ENCODE peak calls at places on chromosomes 13 and 19, in five cellular contexts. One of them, this sample, is unnamed.

GRCh38 chr13:55155046-55155445 is 1985.7 kb upstream of the PRR20A start:
- DNase-seq in brain microvascular endothelial cell: no peak
- DNase-seq in psoas muscle: no peak
- DNase-seq in BJ: no peak
- DNase-seq in fibroblast of lung: no peak
- DNase-seq in this sample: no peak

GRCh38 chr13:111460548-111461444 is 140.4 kb downstream of the TEX29 start:
- DNase-seq in brain microvascular endothelial cell: peak; percentile 44
- DNase-seq in psoas muscle: no peak
- DNase-seq in BJ: no peak
- DNase-seq in fibroblast of lung: peak; percentile 70
- DNase-seq in this sample: peak; percentile 4

GRCh38 chr19:1806184-1807029 is 5.7 kb downstream of the ATP8B3 start:
- DNase-seq in brain microvascular endothelial cell: no peak
- DNase-seq in psoas muscle: peak; percentile 49
- DNase-seq in BJ: no peak
- DNase-seq in fibroblast of lung: no peak
- DNase-seq in this sample: no peak

GRCh38 chr13:58495668-58496067 is 864.1 kb downstream of the PCDH17 start:
- DNase-seq in brain microvascular endothelial cell: no peak
- DNase-seq in psoas muscle: no peak
- DNase-seq in BJ: no peak
- DNase-seq in fibroblast of lung: no peak
- DNase-seq in this sample: peak; percentile 15

GRCh38 chr13:112150352-112150751 is 83.4 kb downstream of the SOX1 start:
- DNase-seq in brain microvascular endothelial cell: no peak
- DNase-seq in psoas muscle: no peak
- DNase-seq in BJ: no peak
- DNase-seq in fibroblast of lung: no peak
- DNase-seq in this sample: no peak

GRCh38 chr13:84658881-84659661 is 776.8 kb upstream of the SLITRK1 start:
- DNase-seq in brain microvascular endothelial cell: no peak
- DNase-seq in psoas muscle: no peak
- DNase-seq in BJ: no peak
- DNase-seq in fibroblast of lung: peak; percentile 63
- DNase-seq in this sample: peak; percentile 23

GRCh38 chr13:26219726-26220125 is 2.4 kb downstream of the RNF6 start:
- DNase-seq in brain microvascular endothelial cell: no peak
- DNase-seq in psoas muscle: no peak
- DNase-seq in BJ: peak; percentile 11
- DNase-seq in fibroblast of lung: peak; percentile 3
- DNase-seq in this sample: peak; percentile 32

GRCh38 chr19:3056454-3057016 is 5.8 kb downstream of the TLE5 start:
- DNase-seq in brain microvascular endothelial cell: no peak
- DNase-seq in psoas muscle: no peak
- DNase-seq in BJ: no peak
- DNase-seq in fibroblast of lung: no peak
- DNase-seq in this sample: peak; percentile 19

GRCh38 chr19:31252476-31252875 is 96.8 kb downstream of the TSHZ3 start:
- DNase-seq in brain microvascular endothelial cell: no peak
- DNase-seq in psoas muscle: no peak
- DNase-seq in BJ: no peak
- DNase-seq in fibroblast of lung: no peak
- DNase-seq in this sample: no peak

GRCh38 chr13:75299913-75300862 is 181.8 kb downstream of the TBC1D4 start:
- DNase-seq in brain microvascular endothelial cell: peak; percentile 19
- DNase-seq in psoas muscle: no peak
- DNase-seq in BJ: peak; percentile 23
- DNase-seq in fibroblast of lung: peak; percentile 42
- DNase-seq in this sample: no peak

GRCh38 chr19:40804783-40805242 is 5.8 kb downstream of the EGLN2 start:
- DNase-seq in brain microvascular endothelial cell: no peak
- DNase-seq in psoas muscle: no peak
- DNase-seq in BJ: no peak
- DNase-seq in fibroblast of lung: no peak
- DNase-seq in this sample: no peak

GRCh38 chr19:4519521-4520277 is 1.4 kb upstream of the PLIN4 start:
- DNase-seq in brain microvascular endothelial cell: no peak
- DNase-seq in psoas muscle: no peak
- DNase-seq in BJ: no peak
- DNase-seq in fibroblast of lung: no peak
- DNase-seq in this sample: peak; percentile 71

GRCh38 chr13:33637978-33638743 is 179.8 kb upstream of the RFC3 start:
- DNase-seq in brain microvascular endothelial cell: peak; percentile 66
- DNase-seq in psoas muscle: no peak
- DNase-seq in BJ: no peak
- DNase-seq in fibroblast of lung: peak; percentile 43
- DNase-seq in this sample: peak; percentile 88
- H3K4me3 ChIP-seq in brain microvascular endothelial cell: no peak overlapping the region
- H3K4me3 ChIP-seq in psoas muscle: no peak overlapping the region
- H3K4me3 ChIP-seq in BJ: no peak overlapping the region
- H3K4me3 ChIP-seq in fibroblast of lung: no peak overlapping the region
- H3K4me3 ChIP-seq in this sample: no peak overlapping the region

GRCh38 chr19:13353625-13354024 is 152.7 kb downstream of the CACNA1A start:
- DNase-seq in brain microvascular endothelial cell: no peak
- DNase-seq in psoas muscle: no peak
- DNase-seq in BJ: no peak
- DNase-seq in fibroblast of lung: no peak
- DNase-seq in this sample: no peak
- H3K27me3 ChIP-seq in brain microvascular endothelial cell: no peaks in the 10 kb centered on the region
- H3K27me3 ChIP-seq in psoas muscle: peaks cover 1% of the 10 kb centered on the region
- H3K27me3 ChIP-seq in BJ: no peaks in the 10 kb centered on the region
- H3K27me3 ChIP-seq in fibroblast of lung: no peaks in the 10 kb centered on the region
- H3K27me3 ChIP-seq in this sample: no peaks in the 10 kb centered on the region

GRCh38 chr13:36192166-36192565 is 22.2 kb downstream of the SOHLH2 start:
- DNase-seq in brain microvascular endothelial cell: no peak
- DNase-seq in psoas muscle: no peak
- DNase-seq in BJ: no peak
- DNase-seq in fibroblast of lung: no peak
- DNase-seq in this sample: no peak
- TF ChIP-seq CTCF in brain microvascular endothelial cell: peak; percentile 4
- TF ChIP-seq CTCF in psoas muscle: no peak
- TF ChIP-seq CTCF in BJ: no peak
- TF ChIP-seq CTCF in fibroblast of lung: no peak
- TF ChIP-seq CTCF in this sample: no peak

DNA sequence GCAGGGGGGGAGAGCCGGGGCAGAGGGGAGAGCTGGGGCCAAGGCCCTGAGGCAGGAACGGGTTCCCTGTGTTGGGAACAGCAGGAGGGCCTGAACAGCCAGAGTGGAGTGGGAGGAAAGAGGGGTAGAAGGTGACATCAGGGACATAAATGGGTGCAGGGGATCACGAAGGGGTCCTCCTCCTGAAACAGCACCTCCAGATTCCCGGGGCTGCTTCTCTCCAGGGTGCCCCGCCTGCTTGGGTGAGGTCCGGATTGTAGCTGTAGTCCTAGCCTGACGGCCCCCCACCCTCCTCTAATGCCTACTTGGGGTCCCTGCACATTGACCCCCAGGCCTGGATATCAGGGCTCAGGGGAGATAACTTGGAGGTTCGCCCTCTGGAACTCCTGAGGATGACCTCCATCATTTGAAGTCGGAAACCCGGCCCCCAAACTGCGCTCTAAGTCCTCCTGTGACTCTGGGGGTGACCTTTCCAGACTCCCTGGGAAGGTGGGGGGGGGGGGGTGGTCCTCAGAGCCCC is 473 bp upstream of the SCN1B start:
- DNase-seq in brain microvascular endothelial cell: no peak
- DNase-seq in psoas muscle: no peak
- DNase-seq in BJ: no peak
- DNase-seq in fibroblast of lung: no peak
- DNase-seq in this sample: no peak
- H3K4me3 ChIP-seq in brain microvascular endothelial cell: peak overlapping the region; percentile 32
- H3K4me3 ChIP-seq in psoas muscle: peak overlapping the region; percentile 73
- H3K4me3 ChIP-seq in BJ: peak overlapping the region; percentile 59
- H3K4me3 ChIP-seq in fibroblast of lung: peak overlapping the region; percentile 23
- H3K4me3 ChIP-seq in this sample: peak overlapping the region; percentile 14

DNA sequence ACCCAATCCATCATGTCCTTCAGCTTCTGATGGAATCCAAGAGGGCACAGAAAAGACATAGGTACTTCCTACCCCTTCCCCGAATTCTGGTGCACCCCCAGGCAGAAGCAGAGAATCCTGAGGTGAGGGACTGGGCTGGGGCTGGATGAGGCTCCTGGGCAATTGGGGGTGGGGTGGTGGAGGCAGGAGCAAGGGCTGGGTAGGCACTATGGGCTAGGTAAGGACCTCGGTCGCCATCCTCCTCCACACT is 2.8 kb upstream of the KCNC3 start:
- DNase-seq in brain microvascular endothelial cell: no peak
- DNase-seq in psoas muscle: no peak
- DNase-seq in BJ: no peak
- DNase-seq in fibroblast of lung: no peak
- DNase-seq in this sample: no peak
- H3K27me3 ChIP-seq in brain microvascular endothelial cell: peaks cover 35% of the 10 kb centered on the region
- H3K27me3 ChIP-seq in psoas muscle: peaks cover 11% of the 10 kb centered on the region
- H3K27me3 ChIP-seq in BJ: peaks cover 26% of the 10 kb centered on the region
- H3K27me3 ChIP-seq in fibroblast of lung: peaks cover 16% of the 10 kb centered on the region
- H3K27me3 ChIP-seq in this sample: peaks cover 31% of the 10 kb centered on the region